ENCODE peak calls at places on chromosome 20, in nine cellular contexts. One of them, this sample, is unnamed.

GRCh38 chr20:61760321-61761112 is 305.2 kb downstream of the TAF4 start:
- DNase-seq in neuronal stem cell: no peak
- DNase-seq in lung: no peak
- DNase-seq in hypothalamus: no peak
- DNase-seq in progenitor cell of endocrine pancreas: no peak
- DNase-seq in stimulated activated CD4-positive, alpha-beta T cell treated with anti-CD3 and anti-CD28 coated beads, Interleukin-12 subunit alpha, Interleukin-12 subunit beta, amount 100 ng/mL, for 4 hours: no peak
- DNase-seq in right cardiac atrium: no peak
- DNase-seq in T-helper 9 cell: no peak
- DNase-seq in HEK293T: no peak
- DNase-seq in this sample: no peak

GRCh38 chr20:2429061-2429460 is 41.5 kb downstream of the SNRPB start:
- DNase-seq in lung: no peak
- DNase-seq in HEK293T: no peak
- DNase-seq in stimulated activated CD4-positive, alpha-beta T cell treated with anti-CD3 and anti-CD28 coated beads, Interleukin-12 subunit alpha, Interleukin-12 subunit beta, amount 100 ng/mL, for 4 hours: no peak
- DNase-seq in right cardiac atrium: no peak
- DNase-seq in hypothalamus: no peak
- DNase-seq in neuronal stem cell: no peak
- DNase-seq in T-helper 9 cell: no peak
- DNase-seq in progenitor cell of endocrine pancreas: no peak
- DNase-seq in this sample: no peak

GRCh38 chr20:58986286-58986967 is 5.4 kb downstream of the NELFCD start:
- DNase-seq in stimulated activated CD4-positive, alpha-beta T cell treated with anti-CD3 and anti-CD28 coated beads, Interleukin-12 subunit alpha, Interleukin-12 subunit beta, amount 100 ng/mL, for 4 hours: no peak
- DNase-seq in HEK293T: no peak
- DNase-seq in T-helper 9 cell: no peak
- DNase-seq in right cardiac atrium: no peak
- DNase-seq in hypothalamus: no peak
- DNase-seq in lung: no peak
- DNase-seq in progenitor cell of endocrine pancreas: no peak
- DNase-seq in neuronal stem cell: no peak
- DNase-seq in this sample: no peak

GRCh38 chr20:23049933-23050838 is 714 bp upstream of the THBD start:
- DNase-seq in right cardiac atrium: peak; percentile 85
- DNase-seq in neuronal stem cell: peak; percentile 29
- DNase-seq in lung: peak; percentile 67
- DNase-seq in hypothalamus: no peak
- DNase-seq in HEK293T: peak; percentile 9
- DNase-seq in T-helper 9 cell: no peak
- DNase-seq in progenitor cell of endocrine pancreas: peak; percentile 15
- DNase-seq in stimulated activated CD4-positive, alpha-beta T cell treated with anti-CD3 and anti-CD28 coated beads, Interleukin-12 subunit alpha, Interleukin-12 subunit beta, amount 100 ng/mL, for 4 hours: no peak
- DNase-seq in this sample: no peak

GRCh38 chr20:32968833-32969241 is 35.4 kb downstream of the SUN5 start:
- DNase-seq in hypothalamus: no peak
- DNase-seq in neuronal stem cell: no peak
- DNase-seq in progenitor cell of endocrine pancreas: no peak
- DNase-seq in T-helper 9 cell: no peak
- DNase-seq in right cardiac atrium: no peak
- DNase-seq in lung: no peak
- DNase-seq in stimulated activated CD4-positive, alpha-beta T cell treated with anti-CD3 and anti-CD28 coated beads, Interleukin-12 subunit alpha, Interleukin-12 subunit beta, amount 100 ng/mL, for 4 hours: no peak
- DNase-seq in HEK293T: no peak
- DNase-seq in this sample: no peak

GRCh38 chr20:24576447-24576846 is 107.0 kb downstream of the SYNDIG1 start:
- DNase-seq in stimulated activated CD4-positive, alpha-beta T cell treated with anti-CD3 and anti-CD28 coated beads, Interleukin-12 subunit alpha, Interleukin-12 subunit beta, amount 100 ng/mL, for 4 hours: no peak
- DNase-seq in progenitor cell of endocrine pancreas: no peak
- DNase-seq in hypothalamus: no peak
- DNase-seq in HEK293T: no peak
- DNase-seq in right cardiac atrium: no peak
- DNase-seq in T-helper 9 cell: no peak
- DNase-seq in lung: no peak
- DNase-seq in neuronal stem cell: no peak
- DNase-seq in this sample: no peak

GRCh38 chr20:57999465-58000111 is 228.9 kb downstream of the ANKRD60 start:
- DNase-seq in right cardiac atrium: peak; percentile 80
- DNase-seq in hypothalamus: no peak
- DNase-seq in T-helper 9 cell: no peak
- DNase-seq in HEK293T: no peak
- DNase-seq in progenitor cell of endocrine pancreas: no peak
- DNase-seq in neuronal stem cell: peak; percentile 31
- DNase-seq in lung: no peak
- DNase-seq in stimulated activated CD4-positive, alpha-beta T cell treated with anti-CD3 and anti-CD28 coated beads, Interleukin-12 subunit alpha, Interleukin-12 subunit beta, amount 100 ng/mL, for 4 hours: no peak
- DNase-seq in this sample: no peak

GRCh38 chr20:43736588-43737091 is 9.8 kb upstream of the GTSF1L start:
- DNase-seq in T-helper 9 cell: no peak
- DNase-seq in stimulated activated CD4-positive, alpha-beta T cell treated with anti-CD3 and anti-CD28 coated beads, Interleukin-12 subunit alpha, Interleukin-12 subunit beta, amount 100 ng/mL, for 4 hours: no peak
- DNase-seq in HEK293T: no peak
- DNase-seq in lung: no peak
- DNase-seq in neuronal stem cell: peak; percentile 49
- DNase-seq in progenitor cell of endocrine pancreas: no peak
- DNase-seq in hypothalamus: no peak
- DNase-seq in right cardiac atrium: no peak
- DNase-seq in this sample: no peak

GRCh38 chr20:20664795-20665194 is 47.6 kb downstream of the RALGAPA2 start:
- DNase-seq in neuronal stem cell: peak; percentile 12
- DNase-seq in lung: no peak
- DNase-seq in progenitor cell of endocrine pancreas: no peak
- DNase-seq in right cardiac atrium: no peak
- DNase-seq in HEK293T: peak; percentile 39
- DNase-seq in stimulated activated CD4-positive, alpha-beta T cell treated with anti-CD3 and anti-CD28 coated beads, Interleukin-12 subunit alpha, Interleukin-12 subunit beta, amount 100 ng/mL, for 4 hours: no peak
- DNase-seq in T-helper 9 cell: no peak
- DNase-seq in hypothalamus: no peak
- DNase-seq in this sample: peak; percentile 53

GRCh38 chr20:38997622-38998021 is 35.5 kb downstream of the DHX35 start:
- DNase-seq in right cardiac atrium: no peak
- DNase-seq in progenitor cell of endocrine pancreas: no peak
- DNase-seq in neuronal stem cell: no peak
- DNase-seq in lung: no peak
- DNase-seq in T-helper 9 cell: no peak
- DNase-seq in HEK293T: no peak
- DNase-seq in hypothalamus: no peak
- DNase-seq in stimulated activated CD4-positive, alpha-beta T cell treated with anti-CD3 and anti-CD28 coated beads, Interleukin-12 subunit alpha, Interleukin-12 subunit beta, amount 100 ng/mL, for 4 hours: peak; percentile 52
- DNase-seq in this sample: no peak

GRCh38 chr20:32966881-32967781 is 37.1 kb downstream of the SUN5 start:
- DNase-seq in right cardiac atrium: no peak
- DNase-seq in neuronal stem cell: no peak
- DNase-seq in T-helper 9 cell: peak; percentile 46
- DNase-seq in stimulated activated CD4-positive, alpha-beta T cell treated with anti-CD3 and anti-CD28 coated beads, Interleukin-12 subunit alpha, Interleukin-12 subunit beta, amount 100 ng/mL, for 4 hours: no peak
- DNase-seq in HEK293T: no peak
- DNase-seq in lung: peak; percentile 22
- DNase-seq in progenitor cell of endocrine pancreas: no peak
- DNase-seq in hypothalamus: no peak
- DNase-seq in this sample: no peak

GRCh38 chr20:63025534-63026331 is 19.0 kb upstream of the BHLHE23 start:
- DNase-seq in stimulated activated CD4-positive, alpha-beta T cell treated with anti-CD3 and anti-CD28 coated beads, Interleukin-12 subunit alpha, Interleukin-12 subunit beta, amount 100 ng/mL, for 4 hours: no peak
- DNase-seq in T-helper 9 cell: no peak
- DNase-seq in neuronal stem cell: no peak
- DNase-seq in right cardiac atrium: peak; percentile 50
- DNase-seq in HEK293T: no peak
- DNase-seq in progenitor cell of endocrine pancreas: no peak
- DNase-seq in hypothalamus: no peak
- DNase-seq in lung: no peak
- DNase-seq in this sample: no peak